ENCODE peak calls at places on chromosome 7, in nine cellular contexts. S is prostate gland; W is heart right ventricle; H is effector memory CD4-positive, alpha-beta T cell; L is BE2C; D is mammary epithelial cell; C is left ventricle myocardium inferior; K is HAP-1; B is NT2/D1. O is an unnamed sample.

GRCh38 chr7:47945261-47946015 is 2.8 kb downstream of the PKD1L1 start:
- DNase-seq in S (peak; percentile 61), W (peak; percentile 82), H (peak; percentile 40), L (peak; percentile 81), D (peak; percentile 30), C (peak; percentile 77), K (peak; percentile 88), B (peak; percentile 66), O (peak; percentile 92)

GRCh38 chr7:129917934-129918333 is 34.8 kb downstream of the UBE2H start:
- DNase-seq in S (no peak), W (no peak), H (no peak), L (no peak), D (no peak), C (no peak), K (no peak), B (no peak), O (no peak)

GRCh38 chr7:13851756-13852155 is 137.7 kb downstream of the ETV1 start:
- DNase-seq in S (no peak), W (no peak), H (no peak), L (peak; percentile 34), D (no peak), C (no peak), K (no peak), B (peak; percentile 63), O (no peak)

GRCh38 chr7:100215895-100216294 is 3.9 kb upstream of the PVRIG start:
- DNase-seq in S (no peak), W (peak; percentile 43), H (no peak), L (no peak), D (no peak), C (peak; percentile 50), K (no peak), B (no peak), O (peak; percentile 57)

GRCh38 chr7:90178166-90178565 is 23.9 kb downstream of the STEAP1 start:
- DNase-seq in S (no peak), W (no peak), H (no peak), L (no peak), D (no peak), C (no peak), K (no peak), B (no peak), O (no peak)

GRCh38 chr7:19110026-19110777 is 7.2 kb downstream of the TWIST1 start:
- DNase-seq in S (no peak), W (no peak), H (no peak), L (no peak), D (no peak), C (no peak), K (no peak), B (no peak), O (no peak)

GRCh38 chr7:48636391-48637015 is 287.8 kb upstream of the CDC14C start:
- DNase-seq in S (no peak), W (peak; percentile 55), H (no peak), L (no peak), D (peak; percentile 74), C (peak; percentile 56), K (peak; percentile 71), B (peak; percentile 13), O (no peak)

GRCh38 chr7:40299097-40299496 is 164.3 kb downstream of the SUGCT start:
- DNase-seq in S (no peak), W (no peak), H (no peak), L (no peak), D (peak; percentile 87), C (no peak), K (no peak), B (peak; percentile 13), O (no peak)

GRCh38 chr7:158027646-158028045 is 560.0 kb downstream of the PTPRN2 start:
- DNase-seq in S (no peak), W (no peak), H (no peak), L (no peak), D (no peak), C (no peak), K (no peak), B (no peak), O (no peak)

GRCh38 chr7:30896041-30896440 is 15.6 kb upstream of the AQP1 start:
- DNase-seq in S (no peak), W (no peak), H (no peak), L (no peak), D (no peak), C (no peak), K (peak; percentile 35), B (no peak), O (no peak)
- H3K4me1 ChIP-seq in S (no peaks in the 10 kb centered on the region), W (peaks cover 75% of the 10 kb centered on the region), H (no peaks in the 10 kb centered on the region), L (no peaks in the 10 kb centered on the region), D (no peaks in the 10 kb centered on the region), C (peaks cover 88% of the 10 kb centered on the region), K (peaks cover 4% of the 10 kb centered on the region), B (peaks cover 12% of the 10 kb centered on the region), O (peaks cover 47% of the 10 kb centered on the region)

GRCh38 chr7:143382126-143382790 is 1.1 kb downstream of the ZYX start:
- DNase-seq in S (no peak), W (no peak), H (no peak), L (no peak), D (no peak), C (no peak), K (no peak), B (no peak), O (no peak)
- H3K4me1 ChIP-seq in S (peaks cover 5% of the 10 kb centered on the region), W (peaks cover 62% of the 10 kb centered on the region), H (peaks cover 51% of the 10 kb centered on the region), L (no peaks in the 10 kb centered on the region), D (peaks cover 57% of the 10 kb centered on the region), C (peaks cover 82% of the 10 kb centered on the region), K (peaks cover 23% of the 10 kb centered on the region), B (peaks cover 18% of the 10 kb centered on the region), O (peaks cover 50% of the 10 kb centered on the region)

DNA sequence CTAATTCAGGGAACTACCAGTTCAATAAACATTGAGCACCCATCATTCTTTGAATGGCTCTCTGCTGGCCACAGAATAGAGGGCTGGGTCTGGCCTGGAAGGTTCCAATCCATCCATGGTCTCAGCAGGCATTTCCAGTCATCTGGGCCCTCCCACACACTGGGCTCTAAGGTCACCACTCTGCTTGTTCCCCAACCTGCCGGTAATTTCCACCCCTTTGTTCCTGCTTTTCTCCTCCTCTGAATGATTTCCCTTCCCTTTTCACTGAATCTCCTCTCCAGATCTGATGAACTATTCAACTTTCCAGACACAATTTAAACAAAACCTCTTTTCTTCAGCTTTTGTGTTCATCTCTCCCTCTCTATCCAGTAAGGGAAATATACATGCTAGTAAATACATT is 2.6 kb downstream of the BZW2 start:
- DNase-seq in S (no peak), W (no peak), H (no peak), L (no peak), D (no peak), C (no peak), K (peak; percentile 62), B (no peak), O (no peak)
- H3K4me1 ChIP-seq in S (peaks cover 7% of the 10 kb centered on the region), W (peaks cover 31% of the 10 kb centered on the region), H (peaks cover 14% of the 10 kb centered on the region), L (peaks cover 3% of the 10 kb centered on the region), D (peaks cover 56% of the 10 kb centered on the region), C (peaks cover 96% of the 10 kb centered on the region), K (peaks cover 31% of the 10 kb centered on the region), B (no peaks in the 10 kb centered on the region), O (peaks cover 18% of the 10 kb centered on the region)

GRCh38 chr7:35258891-35259537 is 5.1 kb upstream of the TBX20 start:
- DNase-seq in S (no peak), W (no peak), H (no peak), L (no peak), D (no peak), C (no peak), K (no peak), B (no peak), O (no peak)
- H3K4me1 ChIP-seq in S (no peaks in the 10 kb centered on the region), W (no peaks in the 10 kb centered on the region), H (peaks cover 2% of the 10 kb centered on the region), L (peaks cover 8% of the 10 kb centered on the region), D (no peaks in the 10 kb centered on the region), C (peaks cover 44% of the 10 kb centered on the region), K (no peaks in the 10 kb centered on the region), B (peaks cover 8% of the 10 kb centered on the region), O (no peaks in the 10 kb centered on the region)

DNA sequence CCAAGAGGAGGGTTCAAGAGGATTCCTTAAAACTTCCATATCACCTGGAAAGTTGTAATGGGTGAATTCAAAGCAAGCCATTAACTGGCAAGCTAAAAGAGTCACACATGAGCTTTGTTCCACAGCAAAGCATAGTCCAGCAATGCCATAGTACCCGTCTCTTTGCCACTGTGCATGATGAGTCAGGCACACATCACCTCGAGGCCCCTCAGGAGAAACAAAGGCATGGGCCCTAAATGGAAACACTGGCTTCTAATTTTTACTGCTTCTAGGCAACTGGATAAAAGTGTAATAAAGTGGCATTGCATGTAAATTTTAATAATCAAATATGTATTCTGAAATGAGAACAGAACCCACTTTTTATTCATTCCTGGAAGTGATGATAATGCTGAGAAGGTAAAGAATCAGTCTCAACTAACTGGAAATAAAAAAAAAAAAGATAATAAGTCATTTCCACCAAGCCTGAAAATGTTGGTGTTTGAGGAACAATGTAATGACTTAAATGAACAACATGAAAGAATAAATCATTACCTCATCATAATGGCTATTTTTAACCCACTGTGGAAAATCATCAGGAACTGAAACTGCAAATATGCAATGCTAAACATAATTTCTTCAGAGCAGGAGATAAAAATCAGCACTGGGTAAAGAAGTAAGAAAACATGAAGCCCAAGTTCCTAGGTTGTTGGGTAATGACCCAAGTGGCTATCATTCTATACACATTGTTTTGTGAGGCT is 104.9 kb downstream of the CDK6 start:
- DNase-seq in S (no peak), W (no peak), H (no peak), L (no peak), D (peak; percentile 70), C (no peak), K (no peak), B (no peak), O (no peak)
- H3K4me1 ChIP-seq in S (no peaks in the 10 kb centered on the region), W (peaks cover 5% of the 10 kb centered on the region), H (no peaks in the 10 kb centered on the region), L (peaks cover 15% of the 10 kb centered on the region), D (peaks cover 25% of the 10 kb centered on the region), C (peaks cover 27% of the 10 kb centered on the region), K (peaks cover 19% of the 10 kb centered on the region), B (no peaks in the 10 kb centered on the region), O (no peaks in the 10 kb centered on the region)

GRCh38 chr7:44463169-44463808 is 27.2 kb downstream of the NUDCD3 start:
- DNase-seq in S (no peak), W (no peak), H (no peak), L (no peak), D (no peak), C (no peak), K (no peak), B (no peak), O (no peak)
- H3K4me1 ChIP-seq in S (no peaks in the 10 kb centered on the region), W (peaks cover 30% of the 10 kb centered on the region), H (peaks cover 22% of the 10 kb centered on the region), L (no peaks in the 10 kb centered on the region), D (peaks cover 20% of the 10 kb centered on the region), C (peaks cover 60% of the 10 kb centered on the region), K (no peaks in the 10 kb centered on the region), B (no peaks in the 10 kb centered on the region), O (peaks cover 15% of the 10 kb centered on the region)

DNA sequence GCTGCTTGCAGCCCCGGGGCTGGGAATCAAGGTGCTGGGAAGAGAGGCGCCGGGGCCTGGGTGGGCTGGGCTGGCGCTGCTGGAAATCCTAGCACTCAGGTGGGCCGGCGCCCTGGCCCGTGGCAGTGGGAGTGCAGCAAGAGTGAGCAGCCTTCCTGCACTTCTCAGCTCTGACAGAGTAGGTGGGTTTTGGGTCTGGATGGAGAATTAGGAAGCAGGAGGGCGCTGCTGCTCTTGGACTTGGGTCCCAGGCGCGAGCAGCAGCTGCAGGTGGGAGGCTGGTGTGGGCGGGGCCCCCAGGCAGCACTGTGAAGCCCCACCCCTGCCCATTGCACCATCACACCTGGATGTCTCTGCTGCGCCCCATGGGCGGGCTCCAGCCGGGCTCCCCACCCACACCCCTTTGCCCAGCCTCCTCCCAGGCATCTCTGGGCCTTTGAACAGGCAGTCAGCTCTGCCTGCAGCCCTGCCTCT is 6.0 kb downstream of the BRI3 start:
- DNase-seq in S (peak; percentile 66), W (no peak), H (no peak), L (no peak), D (peak; percentile 88), C (no peak), K (no peak), B (no peak), O (no peak)
- H3K4me1 ChIP-seq in S (peaks cover 36% of the 10 kb centered on the region), W (peaks cover 64% of the 10 kb centered on the region), H (peaks cover 16% of the 10 kb centered on the region), L (peaks cover 7% of the 10 kb centered on the region), D (peaks cover 62% of the 10 kb centered on the region), C (peaks cover 92% of the 10 kb centered on the region), K (peaks cover 15% of the 10 kb centered on the region), B (peaks cover 31% of the 10 kb centered on the region), O (peaks cover 47% of the 10 kb centered on the region)